ENCODE peak calls at places on chromosome 3, in six cellular contexts. S, N, J, K, I and M are unnamed samples.

GRCh38 chr3:197573048-197573767 is 17.4 kb upstream of the BDH1 start:
- DNase-seq in S (no peak), N (no peak), J (no peak), K (no peak), I (no peak), M (no peak)

GRCh38 chr3:73512095-73512494 is 112.6 kb downstream of the PDZRN3 start:
- DNase-seq in S (no peak), N (no peak), J (no peak), K (no peak), I (no peak), M (no peak)

GRCh38 chr3:40096561-40097506 is 212.7 kb upstream of the EIF1B start:
- DNase-seq in S (no peak), N (no peak), J (no peak), K (no peak), I (no peak), M (no peak)

GRCh38 chr3:24145481-24145880 is 200.4 kb downstream of the NR1D2 start:
- DNase-seq in S (no peak), N (no peak), J (no peak), K (no peak), I (no peak), M (no peak)

GRCh38 chr3:41095702-41096101 is 103.6 kb upstream of the CTNNB1 start:
- DNase-seq in S (no peak), N (no peak), J (peak), K (no peak), I (no peak), M (no peak)

GRCh38 chr3:196662033-196662432 is 22.5 kb downstream of the NRROS start:
- DNase-seq in S (no peak), N (no peak), J (peak), K (no peak), I (no peak), M (no peak)

GRCh38 chr3:50401973-50402372 is 42.7 kb upstream of the TMEM115 start:
- DNase-seq in S (no peak), N (no peak), J (no peak), K (no peak), I (no peak), M (no peak)

GRCh38 chr3:127542441-127542952 is 48.0 kb downstream of the TPRA1 start:
- DNase-seq in S (no peak), N (no peak), J (peak), K (no peak), I (no peak), M (no peak)

GRCh38 chr3:123816673-123817207 is 67.4 kb downstream of the MYLK start:
- DNase-seq in S (no peak), N (no peak), J (no peak), K (no peak), I (no peak), M (no peak)